ENCODE peak calls at places on chromosomes 2 and 18, in six cellular contexts. N, C, W, Y, Z and G are unnamed samples.

GRCh38 chr2:108570416-108570815 is 36.1 kb downstream of the LIMS1 start:
- DNase-seq in Z (no peak), N (no peak), Y (peak; percentile 79), C (peak; percentile 90), W (no peak), G (no peak)

GRCh38 chr2:159010963-159011362 is 42.5 kb downstream of the TANC1 start:
- DNase-seq in W (no peak), N (no peak), C (peak; percentile 64), Y (no peak), Z (no peak), G (no peak)

GRCh38 chr2:45329045-45329677 is 281.9 kb downstream of the SRBD1 start:
- DNase-seq in W (peak; percentile 47), N (no peak), Y (peak; percentile 58), C (peak; percentile 26), Z (no peak), G (no peak)

GRCh38 chr18:35215026-35215425 is 25.8 kb upstream of the ZNF397 start:
- DNase-seq in W (no peak), Y (no peak), C (no peak), Z (peak; percentile 50), N (no peak), G (no peak)

GRCh38 chr2:9232886-9233285 is 26.3 kb downstream of the ASAP2 start:
- DNase-seq in W (peak; percentile 19), N (no peak), Z (no peak), Y (no peak), C (peak; percentile 92), G (no peak)

GRCh38 chr2:109612991-109613921 is 510 bp downstream of the SEPTIN10 start:
- DNase-seq in N (no peak), Y (peak; percentile 20), C (peak; percentile 61), Z (peak; percentile 78), W (peak; percentile 71), G (no peak)

GRCh38 chr2:161077367-161078210 is 82.6 kb upstream of the TANK start:
- DNase-seq in Z (no peak), N (no peak), Y (peak; percentile 24), W (peak; percentile 52), C (peak; percentile 50), G (no peak)

GRCh38 chr2:63842149-63843061 is 709 bp downstream of the UGP2 start:
- DNase-seq in W (peak; percentile 75), Z (no peak), N (no peak), C (peak; percentile 54), Y (peak; percentile 59), G (peak; percentile 53)

GRCh38 chr18:70156886-70157285 is 48.6 kb downstream of the RTTN start:
- DNase-seq in C (no peak), N (no peak), Z (no peak), Y (no peak), W (no peak), G (no peak)

GRCh38 chr2:128369626-128370467 is 51.2 kb upstream of the HS6ST1 start:
- DNase-seq in Y (no peak), Z (peak; percentile 51), N (no peak), C (no peak), W (no peak), G (no peak)

GRCh38 chr2:228048838-228049490 is 132.5 kb downstream of the SPHKAP start:
- DNase-seq in Z (peak; percentile 30), N (no peak), Y (peak; percentile 24), W (peak; percentile 34), C (peak; percentile 11), G (peak; percentile 8)

GRCh38 chr2:9085353-9085752 is 81.9 kb upstream of the MBOAT2 start:
- DNase-seq in N (no peak), Z (no peak), Y (no peak), C (no peak), W (no peak), G (no peak)

DNA sequence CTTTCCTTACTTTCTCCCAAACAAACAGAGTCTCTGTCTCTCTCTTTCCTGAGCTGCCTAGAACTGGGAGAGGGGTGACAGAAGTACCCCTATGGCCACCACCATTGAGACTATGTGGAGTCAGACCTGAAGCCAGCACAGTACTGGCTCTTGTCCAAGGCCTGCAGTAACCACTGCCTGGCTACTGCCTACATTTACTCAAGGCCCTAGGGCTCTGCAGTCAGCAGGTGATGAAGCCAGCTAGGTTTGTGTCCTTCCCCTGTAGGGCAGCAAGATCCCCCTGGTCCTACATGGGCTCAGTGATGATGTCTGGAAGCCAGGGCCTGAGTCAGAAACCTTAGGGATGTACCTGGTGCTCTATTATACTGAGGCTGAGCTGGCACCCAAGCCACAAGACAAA is 12.2 kb downstream of the MYO3B start:
- DNase-seq in Y (no peak), W (no peak), C (no peak), N (no peak), Z (no peak), G (no peak)
- H3K4me3 ChIP-seq in Y (no peak overlapping the region), W (no peak overlapping the region), C (no peak overlapping the region), N (no peak overlapping the region), Z (no peak overlapping the region), G (no peak overlapping the region)

DNA sequence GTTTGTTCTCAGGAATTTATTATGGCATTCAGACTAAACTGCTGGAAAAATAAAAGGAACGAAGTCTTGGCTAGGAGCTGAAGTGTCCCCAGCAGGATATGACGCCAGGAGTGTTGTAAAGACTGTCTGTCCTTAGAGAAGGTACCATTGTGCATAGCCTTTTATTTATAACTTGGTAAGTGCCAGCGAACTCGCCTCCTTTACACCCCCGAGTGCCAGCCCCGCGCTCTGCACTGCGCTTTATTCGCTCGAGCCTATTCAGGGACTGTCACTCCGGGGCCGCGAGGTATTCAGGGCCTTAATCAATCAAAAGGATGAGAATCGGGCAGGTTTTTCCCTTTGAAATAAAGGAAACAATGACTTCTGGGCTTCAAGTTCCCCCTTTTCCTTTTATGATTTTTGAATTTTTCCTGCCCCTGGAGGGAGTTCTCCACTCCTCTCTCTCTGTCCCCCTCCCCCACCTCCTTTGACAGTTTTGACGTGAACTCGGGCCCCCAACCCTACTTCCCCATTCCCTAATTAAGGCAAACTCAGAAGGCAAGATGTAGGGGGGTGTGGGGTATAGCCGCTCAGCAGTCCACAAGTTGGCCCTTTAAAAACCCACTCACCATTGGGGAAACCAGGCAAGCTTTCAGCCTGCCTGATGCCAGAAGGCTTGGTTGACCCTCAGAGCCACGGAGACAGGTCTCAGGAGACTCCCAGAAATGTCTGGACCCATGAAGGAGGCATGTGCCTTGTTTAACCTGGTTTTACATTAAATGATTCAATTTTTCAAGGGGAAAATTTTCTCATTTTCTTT is 1.3 kb upstream of the PAX3 start:
- DNase-seq in W (peak; percentile 75), C (no peak), N (no peak), Z (peak; percentile 39), Y (no peak), G (no peak)
- H3K4me3 ChIP-seq in W (no peak overlapping the region), C (peak overlapping the region; percentile 73), N (no peak overlapping the region), Z (no peak overlapping the region), Y (no peak overlapping the region), G (no peak overlapping the region)

GRCh38 chr2:172430027-172430426 is 2.6 kb downstream of the ITGA6 start:
- DNase-seq in N (no peak), C (no peak), Y (no peak), Z (no peak), W (no peak), G (no peak)

GRCh38 chr2:172431428-172431827 is 4.0 kb downstream of the ITGA6 start:
- DNase-seq in Y (no peak), C (no peak), N (no peak), Z (no peak), W (no peak), G (no peak)

GRCh38 chr2:172431993-172432392 is 4.6 kb downstream of the ITGA6 start:
- DNase-seq in N (no peak), Z (no peak), Y (no peak), C (no peak), W (no peak), G (no peak)

GRCh38 chr2:172429351-172429968 is 2.1 kb downstream of the ITGA6 start:
- DNase-seq in W (peak; percentile 9), Y (no peak), Z (no peak), N (no peak), C (no peak), G (no peak)

GRCh38 chr2:172430671-172431070 is 3.3 kb downstream of the ITGA6 start:
- DNase-seq in Z (no peak), N (no peak), Y (no peak), C (no peak), W (no peak), G (no peak)
- H3K4me3 ChIP-seq in Z (no peak overlapping the region), N (no peak overlapping the region), Y (no peak overlapping the region), C (no peak overlapping the region), W (no peak overlapping the region), G (no peak overlapping the region)

DNA sequence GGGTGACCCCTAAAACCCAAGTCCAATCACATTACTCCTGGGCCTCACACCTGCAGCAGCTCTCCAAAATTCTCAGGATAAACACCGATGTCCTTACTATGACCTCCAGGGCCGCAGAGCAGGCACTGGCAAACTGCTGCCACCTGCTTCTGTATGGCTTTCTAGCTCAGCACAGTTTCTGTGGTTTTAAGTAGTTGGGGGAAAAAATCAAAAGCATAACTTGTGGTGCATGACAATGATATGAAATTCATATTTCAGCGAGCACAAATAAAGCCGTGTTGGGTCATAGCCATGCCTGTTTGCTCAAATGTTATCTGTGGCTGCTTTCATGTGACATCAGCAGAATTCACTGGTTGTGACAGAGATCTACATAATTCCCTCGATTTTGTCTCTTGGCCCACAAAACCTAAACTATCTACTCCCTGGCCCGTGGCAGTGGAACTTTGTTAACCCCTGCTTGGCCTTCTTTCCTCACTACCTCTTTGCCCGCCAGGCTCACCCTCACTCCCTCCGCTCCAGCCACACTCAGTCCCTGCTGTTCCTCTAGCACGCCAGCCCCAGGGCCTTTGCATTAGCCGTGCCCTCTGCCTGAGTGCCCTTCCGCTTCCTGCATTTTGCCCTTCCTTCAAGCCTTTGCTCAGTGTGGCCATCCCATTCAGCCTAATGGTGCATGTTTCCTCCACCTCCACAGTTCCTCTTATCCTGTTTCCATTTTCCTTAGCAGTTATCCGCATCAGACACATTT is 108.3 kb downstream of the AGAP1 start:
- DNase-seq in W (no peak), Y (no peak), Z (no peak), N (no peak), C (no peak), G (no peak)
- H3K4me3 ChIP-seq in W (no peak overlapping the region), Y (no peak overlapping the region), Z (no peak overlapping the region), N (no peak overlapping the region), C (no peak overlapping the region), G (no peak overlapping the region)

GRCh38 chr2:100741880-100742814 is 77.8 kb upstream of the NPAS2 start:
- DNase-seq in W (no peak), Y (peak; percentile 91), Z (no peak), C (peak; percentile 99), N (peak; percentile 98), G (peak; percentile 96)
- H3K4me3 ChIP-seq in W (no peak overlapping the region), Y (no peak overlapping the region), Z (no peak overlapping the region), C (peak overlapping the region; percentile 20), N (peak overlapping the region; percentile 28), G (peak overlapping the region; percentile 9)